ENCODE peak calls at places on chromosomes 12 and 14, in eight cellular contexts. A is NT2/D1; T is mesenchymal stem cell; P is aorta; D is stimulated activated CD8-positive, alpha-beta memory T cell treated with anti-CD3 and anti-CD28 coated beads, Interleukin-2, amount 100 ng/mL, for 1 hour; O is kidney tubule cell; F is activated CD8-positive, alpha-beta memory T cell treated with anti-CD3 and anti-CD28 coated beads for 1 hour; R is omental fat pad. V is an unnamed sample.
A peak's percentile ranks its signal among the peaks of the same experiment; 100 is the strongest.

GRCh38 chr12:94872671-94873367 is 130.7 kb downstream of the NDUFA12 start:
- DNase-seq in A (no peak), T (no peak), P (no peak), D (no peak), O (no peak), F (no peak), R (no peak), V (peak; percentile 55)

GRCh38 chr14:28760431-28760996 is 6.1 kb upstream of the FOXG1 start:
- DNase-seq in A (no peak), T (no peak), P (no peak), D (no peak), O (no peak), F (no peak), R (no peak), V (no peak)

GRCh38 chr12:50979369-50980052 is 27.2 kb downstream of the HIGD1C start:
- DNase-seq in A (no peak), T (no peak), P (no peak), D (no peak), O (no peak), F (no peak), R (no peak), V (no peak)

GRCh38 chr12:169528-170360 is 44.2 kb downstream of the SLC6A12 start:
- DNase-seq in A (no peak), T (no peak), P (no peak), D (no peak), O (no peak), F (no peak), R (no peak), V (no peak)

GRCh38 chr12:122963928-122964240 is 2.4 kb downstream of the ABCB9 start:
- DNase-seq in A (no peak), T (no peak), P (no peak), D (no peak), O (no peak), F (no peak), R (no peak), V (no peak)

GRCh38 chr14:63897706-63898105 is 44.9 kb downstream of the SYNE2 start:
- DNase-seq in A (no peak), T (peak; percentile 57), P (no peak), D (no peak), O (no peak), F (no peak), R (no peak), V (no peak)

GRCh38 chr14:90758959-90759358 is 57.3 kb downstream of the TTC7B start:
- DNase-seq in A (no peak), T (peak; percentile 8), P (peak; percentile 86), D (no peak), O (no peak), F (peak; percentile 0), R (no peak), V (no peak)

GRCh38 chr14:93107383-93107782 is 8.3 kb downstream of the ITPK1 start:
- DNase-seq in A (no peak), T (no peak), P (no peak), D (no peak), O (no peak), F (no peak), R (no peak), V (no peak)

GRCh38 chr14:74014299-74014698 is 4.8 kb downstream of the ENTPD5 start:
- DNase-seq in A (no peak), T (peak; percentile 57), P (no peak), D (no peak), O (peak; percentile 76), F (no peak), R (no peak), V (no peak)

GRCh38 chr14:100649173-100649519 is 61.9 kb upstream of the BEGAIN start:
- DNase-seq in A (no peak), T (no peak), P (no peak), D (no peak), O (no peak), F (no peak), R (no peak), V (no peak)

GRCh38 chr14:63893701-63894458 is 41.1 kb downstream of the SYNE2 start:
- DNase-seq in A (peak; percentile 6), T (peak; percentile 62), P (peak; percentile 88), D (no peak), O (peak; percentile 85), F (no peak), R (no peak), V (peak; percentile 13)

GRCh38 chr12:60262378-60262777 is 666.5 kb downstream of the SLC16A7 start:
- DNase-seq in A (no peak), T (peak; percentile 17), P (no peak), D (no peak), O (no peak), F (no peak), R (no peak), V (no peak)

GRCh38 chr12:122793685-122794106 is 19.3 kb downstream of the CCDC62 start:
- DNase-seq in A (no peak), T (peak; percentile 51), P (no peak), D (no peak), O (peak; percentile 68), F (no peak), R (no peak), V (peak; percentile 22)

GRCh38 chr12:47868041-47868440 is 36.8 kb downstream of the VDR start:
- DNase-seq in A (no peak), T (no peak), P (no peak), D (no peak), O (no peak), F (no peak), R (no peak), V (no peak)

GRCh38 chr12:31591308-31591901 is 469 bp upstream of the DENND5B start:
- DNase-seq in A (no peak), T (peak; percentile 73), P (no peak), D (no peak), O (peak; percentile 30), F (no peak), R (no peak), V (peak; percentile 13)

GRCh38 chr14:100428727-100429126 is 105.6 kb downstream of the SLC25A47 start:
- DNase-seq in A (no peak), T (peak; percentile 86), P (no peak), D (no peak), O (peak; percentile 23), F (no peak), R (no peak), V (no peak)

GRCh38 chr12:85644508-85644907 is 191.7 kb downstream of the RASSF9 start:
- DNase-seq in A (no peak), T (no peak), P (no peak), D (no peak), O (no peak), F (no peak), R (no peak), V (no peak)

GRCh38 chr12:53379389-53380103 is 430 bp upstream of the SP1 start:
- DNase-seq in A (peak; percentile 100), T (peak; percentile 100), P (peak; percentile 96), D (peak; percentile 73), O (peak; percentile 100), F (peak; percentile 73), R (peak; percentile 96), V (peak; percentile 100)

GRCh38 chr12:121981456-121981855 is 40.2 kb upstream of the BCL7A start:
- DNase-seq in A (no peak), T (no peak), P (no peak), D (no peak), O (no peak), F (no peak), R (no peak), V (no peak)

GRCh38 chr12:104183443-104183842 is 32.1 kb upstream of the TXNRD1 start:
- DNase-seq in A (no peak), T (no peak), P (no peak), D (no peak), O (no peak), F (no peak), R (no peak), V (no peak)

GRCh38 chr14:38818555-38818954 is 284.5 kb downstream of the SEC23A start:
- DNase-seq in A (no peak), T (no peak), P (no peak), D (no peak), O (no peak), F (no peak), R (no peak), V (no peak)

GRCh38 chr12:5027436-5027835 is 16.2 kb upstream of the KCNA5 start:
- DNase-seq in A (peak; percentile 97), T (no peak), P (no peak), D (no peak), O (no peak), F (no peak), R (no peak), V (no peak)

GRCh38 chr12:25935355-25936144 is 22.9 kb upstream of the RASSF8 start:
- DNase-seq in A (no peak), T (no peak), P (no peak), D (no peak), O (no peak), F (no peak), R (no peak), V (no peak)

GRCh38 chr14:104390941-104391901 is 188.3 kb upstream of the C14orf180 start:
- DNase-seq in A (no peak), T (no peak), P (peak; percentile 55), D (no peak), O (no peak), F (no peak), R (no peak), V (no peak)

GRCh38 chr12:44031472-44032185 is 195.7 kb downstream of the TMEM117 start:
- DNase-seq in A (no peak), T (no peak), P (no peak), D (no peak), O (no peak), F (no peak), R (no peak), V (no peak)

GRCh38 chr12:28121899-28122655 is 68.2 kb upstream of the CCDC91 start:
- DNase-seq in A (no peak), T (peak; percentile 5), P (no peak), D (no peak), O (no peak), F (no peak), R (no peak), V (no peak)

GRCh38 chr12:70854138-70854537 is 66.4 kb downstream of the PTPRR start:
- DNase-seq in A (no peak), T (no peak), P (no peak), D (no peak), O (no peak), F (no peak), R (no peak), V (no peak)

V was measured in HAP-1.